ENCODE peak calls at places on chromosomes 3 and 15, in nine cellular contexts. X is HEK293T; I is effector memory CD4-positive, alpha-beta T cell; P is gastrocnemius medialis; J is stimulated activated naive CD4-positive, alpha-beta T cell; Z is mammary epithelial cell; N is nucleus accumbens; L is H54; T is posterior vena cava. A is an unnamed sample.

GRCh38 chr3:40504636-40505430 is 1.0 kb upstream of the ZNF620 start:
- DNase-seq in J (no peak), Z (peak), L (peak), I (no peak), N (no peak), T (no peak), X (no peak), P (peak), A (peak)

GRCh38 chr15:52440414-52440813 is 88.3 kb downstream of the MYO5A start:
- DNase-seq in L (no peak), P (peak), T (no peak), X (no peak), N (no peak), I (no peak), Z (peak), J (no peak), A (no peak)

GRCh38 chr3:9934235-9934621 is 594 bp downstream of the CRELD1 start:
- DNase-seq in X (no peak), N (no peak), Z (no peak), P (no peak), J (peak), L (no peak), I (no peak), T (no peak), A (no peak)

GRCh38 chr15:92226020-92226612 is 167.6 kb upstream of the ST8SIA2 start:
- DNase-seq in I (no peak), P (no peak), T (no peak), J (no peak), L (no peak), Z (peak), N (peak), X (peak), A (no peak)

GRCh38 chr3:147939425-147940196 is 530.4 kb downstream of the ZIC1 start:
- DNase-seq in N (peak), P (no peak), X (no peak), Z (no peak), T (no peak), J (no peak), I (no peak), L (no peak), A (no peak)

GRCh38 chr3:191901746-191902145 is 440.8 kb downstream of the PYDC2 start:
- DNase-seq in L (peak), N (no peak), P (no peak), I (no peak), J (no peak), Z (peak), T (no peak), X (no peak), A (no peak)

GRCh38 chr3:176074096-176074495 is 1123.2 kb downstream of the TBL1XR1 start:
- DNase-seq in Z (no peak), I (no peak), N (no peak), X (no peak), J (no peak), L (no peak), T (no peak), P (no peak), A (no peak)

GRCh38 chr15:39924437-39924836 is 4.4 kb upstream of the GPR176 start:
- DNase-seq in N (no peak), J (no peak), T (no peak), Z (no peak), P (no peak), I (no peak), L (no peak), X (no peak), A (no peak)

GRCh38 chr3:196778755-196779154 is 39.1 kb downstream of the PAK2 start:
- DNase-seq in P (no peak), N (no peak), I (no peak), L (no peak), X (no peak), T (no peak), Z (peak), J (no peak), A (peak)

GRCh38 chr15:65921780-65922179 is 52.5 kb downstream of the RAB11A start:
- DNase-seq in N (no peak), Z (no peak), T (no peak), P (no peak), J (no peak), L (no peak), I (no peak), X (no peak), A (no peak)

GRCh38 chr3:57726395-57726794 is 29.7 kb upstream of the SLMAP start:
- DNase-seq in L (no peak), T (no peak), X (no peak), I (no peak), P (no peak), J (no peak), N (no peak), Z (no peak), A (no peak)

GRCh38 chr15:98609144-98609852 is 39.0 kb upstream of the IGF1R start:
- DNase-seq in X (no peak), N (no peak), P (no peak), T (no peak), L (peak), Z (peak), I (no peak), J (no peak), A (peak)

GRCh38 chr3:123773681-123774431 is 110.3 kb downstream of the MYLK start:
- DNase-seq in J (no peak), P (no peak), I (no peak), Z (no peak), T (no peak), N (peak), X (no peak), L (no peak), A (no peak)

GRCh38 chr3:30664449-30664848 is 58.0 kb downstream of the TGFBR2 start:
- DNase-seq in I (no peak), X (no peak), P (no peak), J (peak), L (no peak), Z (no peak), N (no peak), T (no peak), A (no peak)

GRCh38 chr3:104598848-104599501 is 767.7 kb upstream of the ALCAM start:
- DNase-seq in X (no peak), L (no peak), T (no peak), P (no peak), Z (peak), N (no peak), I (no peak), J (no peak), A (no peak)

GRCh38 chr15:73142802-73143762 is 90.8 kb downstream of the NEO1 start:
- DNase-seq in T (peak), L (no peak), X (no peak), Z (no peak), P (no peak), I (no peak), J (no peak), N (no peak), A (no peak)

GRCh38 chr3:167304077-167304476 is 76.0 kb downstream of the ZBBX start:
- DNase-seq in N (no peak), J (no peak), I (no peak), T (no peak), P (peak), Z (no peak), X (no peak), L (no peak), A (no peak)

GRCh38 chr3:193046369-193046768 is 128.7 kb upstream of the MB21D2 start:
- DNase-seq in T (no peak), Z (no peak), N (no peak), J (no peak), P (no peak), X (no peak), L (no peak), I (no peak), A (no peak)

GRCh38 chr3:64490180-64490579 is 197.6 kb downstream of the ADAMTS9 start:
- DNase-seq in P (no peak), J (no peak), L (no peak), X (no peak), I (no peak), T (no peak), N (no peak), Z (no peak), A (no peak)

GRCh38 chr3:34942256-34942655 is 697.1 kb upstream of the ARPP21 start:
- DNase-seq in X (no peak), J (no peak), Z (no peak), L (no peak), I (no peak), T (no peak), P (no peak), N (no peak), A (no peak)

GRCh38 chr15:65303687-65304392 is 637 bp upstream of the RNU5B-1 start:
- DNase-seq in T (peak), P (peak), N (peak), J (no peak), I (no peak), L (no peak), X (no peak), Z (peak), A (peak)

GRCh38 chr15:31081568-31082250 is 19.8 kb downstream of the TRPM1 start:
- DNase-seq in X (no peak), L (no peak), P (peak), T (peak), I (no peak), N (no peak), J (no peak), Z (no peak), A (no peak)

GRCh38 chr3:172524611-172525010 is 1.4 kb upstream of the TNFSF10 start:
- DNase-seq in L (no peak), T (no peak), J (no peak), P (no peak), X (no peak), Z (no peak), N (no peak), I (no peak), A (peak)

GRCh38 chr3:50008931-50009330 is 69.0 kb downstream of the RBM6 start:
- DNase-seq in I (no peak), T (no peak), P (peak), N (no peak), X (no peak), L (peak), J (no peak), Z (peak), A (peak)

GRCh38 chr15:77499087-77499765 is 78.5 kb downstream of the HMG20A start:
- DNase-seq in X (no peak), T (no peak), L (no peak), Z (no peak), I (no peak), P (no peak), J (no peak), N (no peak), A (no peak)

GRCh38 chr15:93460717-93461116 is 371.7 kb upstream of the RGMA start:
- DNase-seq in X (no peak), J (no peak), P (no peak), N (no peak), L (no peak), Z (peak), I (no peak), T (no peak), A (no peak)

GRCh38 chr15:81531971-81532370 is 158.0 kb upstream of the TMC3 start:
- DNase-seq in I (no peak), X (no peak), Z (peak), J (no peak), T (no peak), N (no peak), L (no peak), P (no peak), A (no peak)

GRCh38 chr3:129597792-129598381 is 8.6 kb downstream of the PLXND1 start:
- DNase-seq in T (no peak), Z (no peak), X (no peak), J (no peak), L (peak), N (no peak), P (no peak), I (no peak), A (no peak)

GRCh38 chr15:77354064-77354463 is 65.8 kb downstream of the PEAK1 start:
- DNase-seq in N (no peak), Z (peak), P (no peak), L (no peak), I (no peak), T (no peak), J (no peak), X (no peak), A (no peak)

GRCh38 chr15:66922608-66923007 is 142.8 kb upstream of the SMAD3 start:
- DNase-seq in X (no peak), I (no peak), N (no peak), P (no peak), Z (no peak), J (no peak), L (no peak), T (peak), A (no peak)

GRCh38 chr3:106440672-106441071 is 571.9 kb upstream of the CBLB start:
- DNase-seq in T (no peak), X (no peak), Z (no peak), J (no peak), P (no peak), N (no peak), I (no peak), L (no peak), A (no peak)

GRCh38 chr3:151999936-152000335 is 126.5 kb downstream of the SUCNR1 start:
- DNase-seq in X (no peak), I (no peak), L (no peak), P (no peak), T (no peak), N (no peak), J (no peak), Z (peak), A (no peak)

GRCh38 chr3:77464106-77464688 is 424.3 kb downstream of the ROBO2 start:
- DNase-seq in Z (no peak), T (no peak), J (no peak), X (no peak), L (no peak), I (no peak), N (no peak), P (no peak), A (no peak)

A was measured in HS-27A.